ENCODE peak calls at places on chromosome 19, in four cellular contexts. K is ovary, F is A549, I is stomach. V is an unnamed sample. For H3K9me3, the result is how much of the 10 kb centered on the place peaks cover.

GRCh38 chr19:19485161-19485997 is 30.0 kb downstream of the TSSK6 start:
- DNase-seq in I (no peak), K (no peak), F (no peak), V (no peak)

GRCh38 chr19:1931445-1931844 is 9.5 kb upstream of the CSNK1G2 start:
- DNase-seq in K (no peak), I (no peak), F (no peak), V (no peak)

GRCh38 chr19:29677001-29677781 is 11.9 kb downstream of the PLEKHF1 start:
- DNase-seq in K (no peak), F (no peak), I (no peak), V (no peak)

GRCh38 chr19:51394045-51394836 is 3.9 kb upstream of the C19orf84 start:
- DNase-seq in F (peak), I (peak), K (peak), V (peak)

GRCh38 chr19:46611791-46612190 is 10.7 kb downstream of the CALM3 start:
- DNase-seq in K (no peak), F (no peak), I (no peak), V (no peak)

GRCh38 chr19:48708471-48708870 is 11.1 kb downstream of the MAMSTR start:
- DNase-seq in I (no peak), F (no peak), K (no peak), V (no peak)

GRCh38 chr19:55386515-55386947 is 799 bp downstream of the RPL28 start:
- DNase-seq in F (no peak), K (no peak), I (no peak), V (no peak)

GRCh38 chr19:42280761-42281174 is 11.7 kb downstream of the CIC start:
- DNase-seq in I (no peak), K (no peak), F (no peak), V (no peak)

GRCh38 chr19:6073858-6074708 is 36.2 kb downstream of the RFX2 start:
- DNase-seq in I (no peak), F (no peak), K (no peak), V (peak)

GRCh38 chr19:45173816-45174215 is 4.2 kb downstream of the TRAPPC6A start:
- DNase-seq in F (no peak), I (no peak), K (no peak), V (no peak)

GRCh38 chr19:5498817-5499535 is 43.8 kb downstream of the ZNRF4 start:
- DNase-seq in F (no peak), I (no peak), K (no peak), V (no peak)

GRCh38 chr19:4472174-4472974 is at the start of gene HDGFL2:
- DNase-seq in F (no peak), I (no peak), K (no peak), V (no peak)

GRCh38 chr19:19120308-19121156 is 17.7 kb downstream of the TMEM161A start:
- DNase-seq in I (peak), K (peak), F (peak), V (no peak)

GRCh38 chr19:48458016-48458415 is 2.6 kb downstream of the KCNJ14 start:
- DNase-seq in I (no peak), F (no peak), K (no peak), V (no peak)

GRCh38 chr19:48274938-48275337 is 5.1 kb downstream of the ZNF114 start:
- DNase-seq in I (no peak), F (no peak), K (no peak), V (no peak)

GRCh38 chr19:12730054-12730453 is 4.4 kb downstream of the TRIR start:
- DNase-seq in K (no peak), F (no peak), I (no peak), V (no peak)

GRCh38 chr19:3357362-3357730 is 9.0 kb upstream of the NFIC start:
- DNase-seq in F (no peak), K (no peak), I (no peak), V (no peak)

GRCh38 chr19:19482785-19483625 is 32.3 kb downstream of the TSSK6 start:
- DNase-seq in I (no peak), K (no peak), F (no peak), V (no peak)

GRCh38 chr19:48780684-48781391 is 25.5 kb downstream of the FGF21 start:
- DNase-seq in K (no peak), F (peak), I (peak), V (no peak)

GRCh38 chr19:58555369-58555885 is 522 bp upstream of the CHMP2A start:
- DNase-seq in F (no peak), I (no peak), K (no peak), V (no peak)

GRCh38 chr19:42207767-42208259 is 9.7 kb downstream of the DEDD2 start:
- DNase-seq in K (no peak), F (peak), I (peak), V (no peak)

GRCh38 chr19:44635581-44636438 is 7.9 kb upstream of the PVR start:
- DNase-seq in K (no peak), F (no peak), I (no peak), V (no peak)

GRCh38 chr19:16327911-16328823 is 3.5 kb downstream of the KLF2 start:
- DNase-seq in F (peak), K (peak), I (peak), V (peak)

GRCh38 chr19:32824136-32824835 is 45.3 kb downstream of the SLC7A9 start:
- DNase-seq in F (no peak), K (no peak), I (no peak), V (no peak)

DNA sequence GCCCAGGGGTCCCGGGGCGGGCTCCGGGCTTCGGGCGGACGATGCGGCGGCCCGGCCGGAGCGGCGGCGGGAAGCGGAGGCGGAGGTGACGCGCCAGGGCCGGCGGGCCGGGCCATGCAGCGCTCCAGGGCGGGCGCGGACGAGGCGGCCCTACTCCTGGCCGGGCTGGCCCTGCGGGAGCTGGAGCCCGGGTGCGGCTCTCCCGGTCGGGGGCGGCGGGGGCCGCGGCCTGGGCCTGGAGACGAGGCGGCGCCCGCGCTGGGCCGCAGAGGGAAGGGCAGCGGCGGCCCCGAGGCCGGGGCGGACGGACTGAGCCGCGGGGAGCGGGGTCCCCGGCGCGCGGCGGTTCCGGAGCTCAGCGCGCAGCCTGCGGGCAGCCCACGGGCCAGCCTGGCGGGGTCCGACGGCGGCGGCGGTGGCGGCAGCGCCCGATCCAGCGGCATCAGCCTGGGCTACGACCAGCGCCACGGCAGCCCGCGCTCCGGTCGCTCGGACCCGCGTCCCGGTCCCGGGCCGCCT is 362 bp downstream of the WTIP start:
- DNase-seq in F (peak), K (no peak), I (no peak), V (no peak)
- H3K4me3 ChIP-seq in F (peak), K (peak), I (peak), V (peak)

GRCh38 chr19:13842294-13843103 is 34.4 kb upstream of the NANOS3 start:
- DNase-seq in I (peak), F (peak), K (peak), V (no peak)
- TF ChIP-seq POLR2A in I (no peak), F (peak), K (peak), V (peak)

DNA sequence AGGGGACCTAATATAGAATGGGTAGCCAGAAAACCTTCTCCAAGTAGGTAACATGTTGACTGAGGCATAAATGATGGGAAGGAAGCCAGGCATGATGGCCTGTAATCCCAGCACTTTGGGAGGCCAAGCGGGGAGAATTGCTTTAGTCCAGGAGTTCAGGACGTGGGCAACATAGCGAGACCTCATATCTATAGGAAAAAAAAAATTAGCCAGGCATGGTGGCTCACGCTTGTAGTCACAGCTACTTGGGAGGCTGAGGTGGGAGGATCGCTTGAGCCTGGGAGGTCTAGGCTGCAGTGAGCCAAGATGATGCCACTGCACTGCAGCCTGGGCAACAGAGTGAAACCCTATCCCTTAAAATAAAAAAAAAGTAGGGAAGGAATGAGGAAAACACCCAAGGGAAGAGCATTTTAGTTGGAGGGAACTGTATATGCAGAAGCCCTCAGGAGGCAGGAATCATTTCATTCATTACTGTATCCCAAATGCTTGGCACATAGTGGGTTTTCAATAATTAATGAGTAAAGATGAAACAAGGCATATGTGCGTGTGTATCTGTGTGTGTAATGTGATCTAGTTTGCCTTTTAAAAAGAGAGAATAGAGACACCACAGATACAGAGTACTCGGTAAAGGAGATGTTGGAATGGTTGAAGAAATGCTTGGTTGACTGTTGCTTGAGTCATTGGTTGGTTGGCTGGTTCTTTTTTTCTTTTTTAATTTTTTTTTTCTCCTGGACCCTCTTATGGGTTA is 2.2 kb upstream of the NUP62 start:
- DNase-seq in F (no peak), I (no peak), K (no peak), V (no peak)
- H3K9me3 ChIP-seq in F (under half), I (under half), K (under half), V (under half)

GRCh38 chr19:458091-459042 is 2.5 kb downstream of the SHC2 start:
- DNase-seq in I (no peak), K (no peak), F (no peak), V (no peak)

GRCh38 chr19:463483-464130 is 2.8 kb upstream of the SHC2 start:
- DNase-seq in I (no peak), F (no peak), K (no peak), V (no peak)

GRCh38 chr19:461664-462551 is 1.1 kb upstream of the SHC2 start:
- DNase-seq in I (peak), K (no peak), F (no peak), V (no peak)

GRCh38 chr19:459724-460511 is 915 bp downstream of the SHC2 start:
- DNase-seq in K (peak), F (peak), I (peak), V (no peak)

GRCh38 chr19:460877-461609 is at the start of gene SHC2:
- DNase-seq in I (peak), K (peak), F (no peak), V (no peak)
- H3K4me3 ChIP-seq in I (peak), K (peak), F (peak), V (peak)

GRCh38 chr19:17455308-17455707 is 5.4 kb downstream of the NXNL1 start:
- DNase-seq in F (no peak), K (no peak), I (no peak), V (no peak)

GRCh38 chr19:17455711-17456123 is 5.0 kb downstream of the NXNL1 start:
- DNase-seq in F (no peak), K (no peak), I (peak), V (no peak)

GRCh38 chr19:17456127-17456526 is 4.6 kb downstream of the NXNL1 start:
- DNase-seq in I (no peak), F (no peak), K (no peak), V (no peak)

GRCh38 chr19:17451820-17452219 is 3.4 kb upstream of the TMEM221 start:
- DNase-seq in I (no peak), K (no peak), F (no peak), V (no peak)

GRCh38 chr19:17454579-17454978 is 6.1 kb upstream of the TMEM221 start:
- DNase-seq in K (no peak), F (no peak), I (no peak), V (no peak)
- TF ChIP-seq POLR2A in K (no peak), F (no peak), I (no peak), V (no peak)

DNA sequence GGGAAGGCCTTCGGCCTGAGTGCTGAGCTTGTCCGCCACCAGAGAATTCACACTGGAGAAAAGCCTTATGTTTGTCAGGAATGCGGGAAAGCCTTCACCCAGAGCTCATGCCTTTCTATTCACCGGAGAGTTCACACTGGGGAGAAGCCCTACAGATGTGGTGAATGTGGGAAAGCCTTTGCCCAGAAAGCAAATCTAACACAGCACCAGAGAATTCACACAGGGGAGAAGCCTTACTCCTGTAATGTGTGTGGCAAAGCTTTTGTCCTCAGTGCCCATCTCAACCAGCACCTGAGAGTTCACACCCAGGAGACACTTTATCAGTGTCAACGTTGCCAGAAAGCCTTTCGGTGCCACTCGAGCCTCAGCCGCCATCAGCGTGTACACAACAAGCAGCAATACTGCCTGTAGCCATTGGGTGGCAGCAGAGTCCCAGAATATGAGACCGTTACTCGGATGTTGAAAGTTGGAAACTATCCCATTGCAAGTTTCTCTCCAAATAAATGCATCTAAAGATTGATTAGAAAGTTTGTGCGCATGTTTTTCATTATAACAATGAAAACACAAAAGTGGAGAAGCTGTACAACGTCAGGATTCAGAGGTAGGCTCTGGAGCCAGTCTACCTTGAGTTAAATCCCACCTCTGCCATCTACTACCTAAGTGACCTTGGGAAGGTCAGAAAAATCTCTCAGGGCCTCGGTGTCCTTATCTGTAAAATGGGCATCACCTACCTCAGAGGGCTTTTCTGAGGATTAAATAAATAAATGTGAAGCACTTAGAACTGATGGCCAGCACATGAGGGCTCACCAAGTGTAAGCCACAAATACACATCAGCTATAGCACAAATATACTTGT is 21.1 kb downstream of the ZNF473 start:
- DNase-seq in K (peak), I (peak), F (peak), V (no peak)
- H3K9me3 ChIP-seq in K (under half), I (half or more), F (half or more), V (under half)

DNA sequence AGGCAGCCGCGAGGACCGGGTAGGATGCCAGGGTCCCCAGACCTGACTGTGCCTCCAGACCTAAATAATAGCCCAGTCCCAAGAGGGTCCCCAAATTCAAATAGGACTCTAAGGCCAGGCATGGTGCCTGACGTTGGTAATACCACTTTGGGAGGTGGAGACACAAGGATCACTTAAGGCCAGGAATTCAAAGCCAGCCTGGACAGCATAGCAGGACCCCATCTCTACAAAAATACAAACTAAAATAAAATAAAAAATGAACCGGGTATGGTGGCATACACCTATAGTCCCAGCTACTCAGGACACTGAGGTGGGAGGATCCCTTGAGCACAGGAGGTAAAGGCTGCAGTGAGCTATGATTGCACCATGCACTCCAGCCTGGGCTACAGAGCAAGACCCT is 5.4 kb upstream of the APLP1 start:
- DNase-seq in I (no peak), K (no peak), F (no peak), V (no peak)
- H3K4me3 ChIP-seq in I (no peak), K (no peak), F (no peak), V (no peak)